ENCODE peak calls at places on chromosomes 13 and 19, in six cellular contexts. One of them, this sample, is unnamed. For H3K4me1, the result is how much of the 10 kb centered on the place peaks cover.

GRCh38 chr13:104757712-104758111 is 1691.5 kb upstream of the SLC10A2 start:
- DNase-seq in GM23338: no peak
- DNase-seq in HCT116: no peak
- DNase-seq in GM23248: no peak
- DNase-seq in PC-3: peak
- DNase-seq in endothelial cell of umbilical vein: peak
- DNase-seq in this sample: no peak

GRCh38 chr19:48491793-48492123 is 19.9 kb downstream of the LMTK3 start:
- DNase-seq in GM23338: peak
- DNase-seq in HCT116: no peak
- DNase-seq in GM23248: no peak
- DNase-seq in PC-3: no peak
- DNase-seq in endothelial cell of umbilical vein: no peak
- DNase-seq in this sample: no peak

GRCh38 chr19:10532457-10532856 is 11.2 kb upstream of the ATG4D start:
- DNase-seq in endothelial cell of umbilical vein: no peak
- DNase-seq in PC-3: no peak
- DNase-seq in HCT116: no peak
- DNase-seq in GM23338: no peak
- DNase-seq in GM23248: no peak
- DNase-seq in this sample: no peak

GRCh38 chr13:106535552-106536243 is at the start of gene EFNB2:
- DNase-seq in PC-3: peak
- DNase-seq in GM23248: peak
- DNase-seq in GM23338: peak
- DNase-seq in endothelial cell of umbilical vein: peak
- DNase-seq in HCT116: peak
- DNase-seq in this sample: peak

GRCh38 chr19:30679286-30679685 is 307.1 kb downstream of the ZNF536 start:
- DNase-seq in HCT116: no peak
- DNase-seq in GM23338: no peak
- DNase-seq in endothelial cell of umbilical vein: no peak
- DNase-seq in PC-3: no peak
- DNase-seq in GM23248: no peak
- DNase-seq in this sample: no peak

GRCh38 chr19:44111910-44112463 is 1.2 kb upstream of the ZNF225 start:
- DNase-seq in GM23338: peak
- DNase-seq in HCT116: no peak
- DNase-seq in endothelial cell of umbilical vein: peak
- DNase-seq in GM23248: peak
- DNase-seq in PC-3: no peak
- DNase-seq in this sample: peak

GRCh38 chr19:38392707-38393308 is 4.3 kb downstream of the SPRED3 start:
- DNase-seq in PC-3: peak
- DNase-seq in GM23248: peak
- DNase-seq in GM23338: no peak
- DNase-seq in endothelial cell of umbilical vein: no peak
- DNase-seq in HCT116: no peak
- DNase-seq in this sample: peak

GRCh38 chr13:45178349-45179142 is 22.3 kb downstream of the KCTD4 start:
- DNase-seq in PC-3: peak
- DNase-seq in GM23248: peak
- DNase-seq in endothelial cell of umbilical vein: peak
- DNase-seq in GM23338: no peak
- DNase-seq in HCT116: no peak
- DNase-seq in this sample: peak

GRCh38 chr19:40673377-40673776 is 17.1 kb downstream of the NUMBL start:
- DNase-seq in HCT116: no peak
- DNase-seq in PC-3: no peak
- DNase-seq in GM23338: no peak
- DNase-seq in GM23248: no peak
- DNase-seq in endothelial cell of umbilical vein: no peak
- DNase-seq in this sample: no peak

GRCh38 chr19:54136864-54137113 is 773 bp upstream of the CNOT3 start:
- DNase-seq in endothelial cell of umbilical vein: no peak
- DNase-seq in GM23248: no peak
- DNase-seq in GM23338: no peak
- DNase-seq in PC-3: no peak
- DNase-seq in HCT116: no peak
- DNase-seq in this sample: no peak

GRCh38 chr13:85666356-85666755 is 132.9 kb downstream of the SLITRK6 start:
- DNase-seq in GM23338: peak
- DNase-seq in HCT116: no peak
- DNase-seq in GM23248: no peak
- DNase-seq in PC-3: no peak
- DNase-seq in endothelial cell of umbilical vein: no peak
- DNase-seq in this sample: no peak

GRCh38 chr19:15021286-15022007 is 27.8 kb upstream of the CASP14 start:
- DNase-seq in GM23338: no peak
- DNase-seq in HCT116: no peak
- DNase-seq in PC-3: no peak
- DNase-seq in endothelial cell of umbilical vein: no peak
- DNase-seq in GM23248: no peak
- DNase-seq in this sample: no peak

GRCh38 chr19:45172173-45172572 is 5.9 kb downstream of the TRAPPC6A start:
- DNase-seq in GM23248: no peak
- DNase-seq in HCT116: no peak
- DNase-seq in GM23338: no peak
- DNase-seq in PC-3: no peak
- DNase-seq in endothelial cell of umbilical vein: no peak
- DNase-seq in this sample: no peak

GRCh38 chr13:78660130-78660857 is 1.3 kb upstream of the OBI1 start:
- DNase-seq in HCT116: no peak
- DNase-seq in PC-3: no peak
- DNase-seq in GM23338: peak
- DNase-seq in GM23248: no peak
- DNase-seq in endothelial cell of umbilical vein: peak
- DNase-seq in this sample: no peak

GRCh38 chr13:102504002-102504401 is 92.8 kb upstream of the TPP2 start:
- DNase-seq in GM23338: no peak
- DNase-seq in PC-3: no peak
- DNase-seq in GM23248: no peak
- DNase-seq in endothelial cell of umbilical vein: no peak
- DNase-seq in HCT116: no peak
- DNase-seq in this sample: no peak

GRCh38 chr13:111482126-111482525 is 161.7 kb downstream of the TEX29 start:
- DNase-seq in endothelial cell of umbilical vein: no peak
- DNase-seq in GM23338: no peak
- DNase-seq in PC-3: no peak
- DNase-seq in HCT116: no peak
- DNase-seq in GM23248: no peak
- DNase-seq in this sample: no peak

GRCh38 chr19:9362905-9363304 is at the start of gene ZNF177:
- DNase-seq in GM23248: peak
- DNase-seq in GM23338: peak
- DNase-seq in endothelial cell of umbilical vein: no peak
- DNase-seq in HCT116: no peak
- DNase-seq in PC-3: no peak
- DNase-seq in this sample: no peak

GRCh38 chr13:42969558-42970172 is 22.4 kb downstream of the EPSTI1 start:
- DNase-seq in HCT116: peak
- DNase-seq in PC-3: peak
- DNase-seq in GM23338: peak
- DNase-seq in endothelial cell of umbilical vein: peak
- DNase-seq in GM23248: peak
- DNase-seq in this sample: peak

GRCh38 chr19:1273263-1274041 is 1.9 kb upstream of the FAM174C start:
- DNase-seq in PC-3: no peak
- DNase-seq in endothelial cell of umbilical vein: no peak
- DNase-seq in GM23338: no peak
- DNase-seq in HCT116: no peak
- DNase-seq in GM23248: peak
- DNase-seq in this sample: no peak

GRCh38 chr19:1270854-1271527 is 1.9 kb downstream of the CIRBP start:
- DNase-seq in GM23248: no peak
- DNase-seq in HCT116: no peak
- DNase-seq in GM23338: no peak
- DNase-seq in endothelial cell of umbilical vein: no peak
- DNase-seq in PC-3: no peak
- DNase-seq in this sample: no peak

GRCh38 chr19:1274081-1274851 is 1.1 kb upstream of the FAM174C start:
- DNase-seq in PC-3: no peak
- DNase-seq in endothelial cell of umbilical vein: no peak
- DNase-seq in GM23338: no peak
- DNase-seq in HCT116: no peak
- DNase-seq in GM23248: peak
- DNase-seq in this sample: no peak

GRCh38 chr19:1271528-1272422 is 2.6 kb downstream of the CIRBP start:
- DNase-seq in GM23338: no peak
- DNase-seq in PC-3: no peak
- DNase-seq in HCT116: no peak
- DNase-seq in endothelial cell of umbilical vein: no peak
- DNase-seq in GM23248: no peak
- DNase-seq in this sample: no peak

DNA sequence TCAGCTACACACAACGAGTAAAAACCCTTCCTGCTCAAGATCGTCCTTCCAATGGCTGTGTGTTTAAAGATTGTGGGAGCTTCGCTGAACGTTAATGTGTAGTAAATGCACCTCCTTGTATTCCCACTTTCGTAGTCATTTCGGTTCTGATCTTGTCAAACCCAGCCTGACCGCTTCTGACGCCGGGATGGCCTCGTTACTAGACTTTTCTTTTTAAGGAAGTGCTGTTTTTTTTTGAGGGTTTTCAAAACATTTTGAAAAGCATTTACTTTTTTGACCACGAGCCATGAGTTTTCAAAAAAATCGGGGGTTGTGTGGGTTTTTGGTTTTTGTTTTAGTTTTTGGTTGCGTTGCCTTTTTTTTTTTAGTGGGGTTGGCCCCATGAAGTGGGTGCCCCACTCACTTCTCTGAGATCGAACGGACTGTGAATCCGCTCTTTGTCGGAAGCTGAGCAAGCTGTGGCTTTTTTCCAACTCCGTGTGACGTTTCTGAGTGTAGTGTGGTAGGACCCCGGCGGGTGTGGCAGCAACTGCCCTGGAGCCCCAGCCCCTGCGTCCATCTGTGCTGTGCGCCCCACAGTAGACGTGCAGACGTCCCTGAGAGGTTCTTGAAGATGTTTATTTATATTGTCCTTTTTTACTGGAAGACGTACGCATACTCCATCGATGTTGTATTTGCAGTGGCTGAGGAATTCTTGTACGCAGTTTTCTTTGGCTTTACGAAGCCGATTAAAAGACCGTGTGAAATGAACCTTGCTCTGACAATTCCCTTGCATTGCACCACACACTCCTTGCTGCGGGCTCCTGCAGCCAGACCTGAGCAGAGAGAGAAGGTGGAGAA is 2.7 kb upstream of the FAM174C start:
- DNase-seq in endothelial cell of umbilical vein: no peak
- DNase-seq in HCT116: no peak
- DNase-seq in GM23248: no peak
- DNase-seq in PC-3: no peak
- DNase-seq in GM23338: no peak
- DNase-seq in this sample: no peak
- H3K4me1 ChIP-seq in endothelial cell of umbilical vein: under half
- H3K4me1 ChIP-seq in HCT116: under half
- H3K4me1 ChIP-seq in GM23248: under half
- H3K4me1 ChIP-seq in PC-3: half or more
- H3K4me1 ChIP-seq in GM23338: under half
- H3K4me1 ChIP-seq in this sample: half or more

DNA sequence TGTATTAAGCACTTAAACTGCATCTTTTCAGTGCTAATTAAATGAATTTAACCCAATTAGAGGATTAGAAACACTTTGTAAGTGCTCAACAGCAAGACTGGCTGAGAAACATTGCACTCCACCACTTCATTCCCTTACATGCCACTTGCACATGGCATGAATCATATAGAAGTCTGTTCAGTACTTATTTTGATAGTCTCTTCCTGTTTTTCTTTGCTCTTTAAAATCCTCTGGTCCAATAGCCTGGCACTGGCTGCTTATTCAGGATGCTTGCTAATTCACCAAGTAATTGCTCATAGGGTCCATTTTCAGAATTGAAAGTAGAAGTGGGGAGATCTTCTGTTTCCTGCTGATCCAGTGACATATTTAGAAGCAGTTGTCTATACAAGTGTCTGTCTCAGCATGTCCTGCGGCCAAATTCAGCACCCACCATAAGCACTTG is 900.1 kb downstream of the PCDH9 start:
- DNase-seq in GM23248: no peak
- DNase-seq in GM23338: no peak
- DNase-seq in endothelial cell of umbilical vein: peak
- DNase-seq in PC-3: no peak
- DNase-seq in HCT116: no peak
- DNase-seq in this sample: no peak
- H3K4me2 ChIP-seq in GM23248: no peak
- H3K4me2 ChIP-seq in GM23338: no peak
- H3K4me2 ChIP-seq in endothelial cell of umbilical vein: no peak
- H3K4me2 ChIP-seq in PC-3: no peak
- H3K4me2 ChIP-seq in HCT116: no peak
- H3K4me2 ChIP-seq in this sample: no peak

GRCh38 chr19:5947435-5947834 is 30.5 kb downstream of the RANBP3 start:
- DNase-seq in GM23338: no peak
- DNase-seq in PC-3: no peak
- DNase-seq in GM23248: peak
- DNase-seq in endothelial cell of umbilical vein: no peak
- DNase-seq in HCT116: no peak
- DNase-seq in this sample: peak

GRCh38 chr19:5940260-5941208 is 26.5 kb downstream of the CAPS start:
- DNase-seq in HCT116: no peak
- DNase-seq in endothelial cell of umbilical vein: no peak
- DNase-seq in PC-3: no peak
- DNase-seq in GM23248: no peak
- DNase-seq in GM23338: no peak
- DNase-seq in this sample: no peak

GRCh38 chr19:5941673-5942072 is 27.6 kb downstream of the CAPS start:
- DNase-seq in HCT116: no peak
- DNase-seq in endothelial cell of umbilical vein: no peak
- DNase-seq in GM23248: no peak
- DNase-seq in GM23338: no peak
- DNase-seq in PC-3: no peak
- DNase-seq in this sample: no peak

GRCh38 chr19:5942991-5943390 is 28.9 kb downstream of the CAPS start:
- DNase-seq in endothelial cell of umbilical vein: no peak
- DNase-seq in GM23338: no peak
- DNase-seq in PC-3: no peak
- DNase-seq in GM23248: no peak
- DNase-seq in HCT116: no peak
- DNase-seq in this sample: no peak

DNA sequence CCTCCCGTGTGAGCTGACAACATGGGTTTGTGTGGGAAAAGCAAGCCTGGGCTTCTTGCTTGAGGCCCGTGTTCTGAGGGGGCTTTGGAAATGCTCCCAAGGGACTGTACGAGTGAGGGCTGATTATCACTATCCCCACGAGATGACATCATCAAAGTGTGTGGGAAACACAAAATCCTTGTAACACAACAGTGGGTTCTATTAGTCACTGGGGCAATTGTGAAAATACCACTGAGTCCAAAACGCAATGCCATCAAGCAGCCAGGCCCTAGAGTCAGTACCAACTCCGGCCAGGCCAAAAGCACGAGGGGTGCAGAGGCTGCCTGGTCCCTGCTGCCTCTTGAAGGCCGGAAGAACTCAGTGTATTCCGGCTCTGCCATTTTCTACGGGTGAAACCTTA is 29.6 kb downstream of the CAPS start:
- DNase-seq in endothelial cell of umbilical vein: no peak
- DNase-seq in HCT116: no peak
- DNase-seq in PC-3: no peak
- DNase-seq in GM23338: no peak
- DNase-seq in GM23248: peak
- DNase-seq in this sample: peak
- H3K4me1 ChIP-seq in endothelial cell of umbilical vein: under half
- H3K4me1 ChIP-seq in HCT116: under half
- H3K4me1 ChIP-seq in PC-3: under half
- H3K4me1 ChIP-seq in GM23338: under half
- H3K4me1 ChIP-seq in GM23248: under half
- H3K4me1 ChIP-seq in this sample: under half

GRCh38 chr19:50331187-50332013 is 2.2 kb upstream of the KCNC3 start:
- DNase-seq in HCT116: no peak
- DNase-seq in GM23338: peak
- DNase-seq in endothelial cell of umbilical vein: no peak
- DNase-seq in GM23248: no peak
- DNase-seq in PC-3: no peak
- DNase-seq in this sample: no peak
- H3K4me2 ChIP-seq in HCT116: peak
- H3K4me2 ChIP-seq in GM23338: peak
- H3K4me2 ChIP-seq in endothelial cell of umbilical vein: peak
- H3K4me2 ChIP-seq in GM23248: no peak
- H3K4me2 ChIP-seq in PC-3: peak
- H3K4me2 ChIP-seq in this sample: no peak